ENCODE peak calls at places on chromosomes 16 and 17, in nine cellular contexts. F, T, D, N, R, L, Z, A and Y are unnamed samples.

GRCh38 chr17:50139950-50140885 is 10.3 kb upstream of the SAMD14 start:
- DNase-seq in F (peak), T (no peak), D (peak), N (no peak), R (peak), L (peak), Z (peak), A (peak), Y (no peak)

GRCh38 chr17:2700031-2700490 is 11.5 kb downstream of the CLUH start:
- DNase-seq in F (no peak), T (no peak), D (no peak), N (no peak), R (no peak), L (no peak), Z (no peak), A (no peak), Y (no peak)

GRCh38 chr17:79947351-79948031 is 88.2 kb downstream of the TBC1D16 start:
- DNase-seq in F (no peak), T (no peak), D (peak), N (no peak), R (no peak), L (no peak), Z (no peak), A (no peak), Y (no peak)

GRCh38 chr16:68426355-68426652 is 22.0 kb downstream of the SMPD3 start:
- DNase-seq in F (no peak), T (no peak), D (no peak), N (no peak), R (no peak), L (no peak), Z (no peak), A (no peak), Y (no peak)

GRCh38 chr16:56108724-56109123 is 82.6 kb upstream of the GNAO1 start:
- DNase-seq in F (no peak), T (no peak), D (no peak), N (no peak), R (no peak), L (peak), Z (no peak), A (no peak), Y (no peak)

GRCh38 chr16:3963203-3963602 is 82.7 kb upstream of the CREBBP start:
- DNase-seq in F (no peak), T (no peak), D (peak), N (no peak), R (no peak), L (no peak), Z (no peak), A (peak), Y (no peak)

GRCh38 chr17:39979865-39980401 is 674 bp upstream of the PSMD3 start:
- DNase-seq in F (no peak), T (no peak), D (peak), N (no peak), R (no peak), L (peak), Z (peak), A (peak), Y (no peak)

GRCh38 chr17:82874011-82874835 is 34.4 kb upstream of the ZNF750 start:
- DNase-seq in F (no peak), T (no peak), D (no peak), N (no peak), R (no peak), L (no peak), Z (no peak), A (no peak), Y (no peak)

GRCh38 chr17:77560417-77560816 is 398.1 kb upstream of the TNRC6C start:
- DNase-seq in F (no peak), T (no peak), D (no peak), N (no peak), R (no peak), L (no peak), Z (no peak), A (no peak), Y (no peak)

GRCh38 chr17:17844500-17844899 is 7.7 kb upstream of the SREBF1 start:
- DNase-seq in F (no peak), T (no peak), D (no peak), N (no peak), R (no peak), L (no peak), Z (no peak), A (no peak), Y (no peak)

GRCh38 chr16:89257757-89258465 is 40.4 kb downstream of the ZNF778 start:
- DNase-seq in F (no peak), T (no peak), D (no peak), N (no peak), R (no peak), L (no peak), Z (no peak), A (no peak), Y (no peak)

GRCh38 chr17:13334374-13334773 is 267.4 kb downstream of the HS3ST3A1 start:
- DNase-seq in F (no peak), T (no peak), D (no peak), N (no peak), R (no peak), L (no peak), Z (no peak), A (no peak), Y (no peak)

GRCh38 chr16:2514333-2515179 is 804 bp downstream of the ATP6V0C start:
- DNase-seq in F (no peak), T (no peak), D (no peak), N (no peak), R (no peak), L (no peak), Z (no peak), A (peak), Y (no peak)

GRCh38 chr17:40311575-40311974 is 2.6 kb downstream of the RARA start:
- DNase-seq in F (no peak), T (no peak), D (no peak), N (peak), R (no peak), L (no peak), Z (no peak), A (no peak), Y (no peak)

GRCh38 chr16:31404353-31405064 is 11.4 kb downstream of the ITGAD start:
- DNase-seq in F (no peak), T (no peak), D (peak), N (no peak), R (no peak), L (no peak), Z (peak), A (no peak), Y (no peak)

GRCh38 chr17:17412331-17412730 is 64.5 kb upstream of the MED9 start:
- DNase-seq in F (no peak), T (no peak), D (peak), N (no peak), R (no peak), L (no peak), Z (peak), A (no peak), Y (no peak)

GRCh38 chr16:55489956-55490265 is 10.9 kb downstream of the MMP2 start:
- DNase-seq in F (no peak), T (no peak), D (no peak), N (no peak), R (no peak), L (no peak), Z (no peak), A (no peak), Y (no peak)